ENCODE peak calls at places on chromosome 12, in seven cellular contexts. N, P, A, S, V, Q and T are unnamed samples.

GRCh38 chr12:73598626-73599025 is 939.0 kb upstream of the ATXN7L3B start:
- DNase-seq in N (no peak), P (no peak), A (no peak), S (no peak), V (no peak), Q (no peak), T (no peak)

GRCh38 chr12:64072946-64073345 is 149.2 kb downstream of the KICS2 start:
- DNase-seq in N (no peak), P (no peak), A (no peak), S (no peak), V (no peak), Q (no peak), T (no peak)

GRCh38 chr12:4274396-4274959 is 916 bp downstream of the CCND2 start:
- DNase-seq in N (no peak), P (no peak), A (peak; percentile 45), S (peak; percentile 50), V (peak; percentile 19), Q (no peak), T (no peak)

GRCh38 chr12:108511633-108512540 is 3.2 kb upstream of the FICD start:
- DNase-seq in N (peak; percentile 10), P (peak; percentile 71), A (peak; percentile 91), S (peak; percentile 57), V (peak; percentile 78), Q (peak; percentile 45), T (peak; percentile 65)

GRCh38 chr12:114339626-114340025 is 66.3 kb downstream of the TBX5 start:
- DNase-seq in N (no peak), P (no peak), A (no peak), S (no peak), V (peak; percentile 75), Q (peak; percentile 77), T (peak; percentile 81)

GRCh38 chr12:31659087-31659942 is at the start of gene ETFBKMT:
- DNase-seq in N (no peak), P (peak; percentile 91), A (peak; percentile 98), S (peak; percentile 97), V (peak; percentile 89), Q (peak; percentile 72), T (peak; percentile 65)

GRCh38 chr12:473198-473597 is 13.5 kb downstream of the B4GALNT3 start:
- DNase-seq in N (no peak), P (no peak), A (no peak), S (no peak), V (no peak), Q (no peak), T (no peak)

GRCh38 chr12:121475279-121475678 is 75.4 kb downstream of the RNF34 start:
- DNase-seq in N (no peak), P (no peak), A (no peak), S (no peak), V (no peak), Q (no peak), T (no peak)

GRCh38 chr12:91620949-91621348 is 438.3 kb upstream of the DCN start:
- DNase-seq in N (no peak), P (no peak), A (no peak), S (no peak), V (peak; percentile 9), Q (peak; percentile 20), T (no peak)
- TF ChIP-seq CTCF in N (peak; percentile 32), P (no peak), A (no peak), S (no peak), V (no peak), Q (no peak), T (no peak)

GRCh38 chr12:57211791-57212700 is 4.5 kb upstream of the NXPH4 start:
- DNase-seq in N (no peak), P (no peak), A (no peak), S (no peak), V (no peak), Q (no peak), T (no peak)

GRCh38 chr12:57214398-57214781 is 2.2 kb upstream of the NXPH4 start:
- DNase-seq in N (no peak), P (peak; percentile 80), A (peak; percentile 66), S (no peak), V (peak; percentile 63), Q (no peak), T (no peak)

GRCh38 chr12:57212701-57213067 is 3.9 kb upstream of the NXPH4 start:
- DNase-seq in N (no peak), P (no peak), A (no peak), S (no peak), V (no peak), Q (no peak), T (no peak)

GRCh38 chr12:57213763-57214397 is 2.7 kb upstream of the NXPH4 start:
- DNase-seq in N (no peak), P (no peak), A (no peak), S (no peak), V (no peak), Q (no peak), T (no peak)

DNA sequence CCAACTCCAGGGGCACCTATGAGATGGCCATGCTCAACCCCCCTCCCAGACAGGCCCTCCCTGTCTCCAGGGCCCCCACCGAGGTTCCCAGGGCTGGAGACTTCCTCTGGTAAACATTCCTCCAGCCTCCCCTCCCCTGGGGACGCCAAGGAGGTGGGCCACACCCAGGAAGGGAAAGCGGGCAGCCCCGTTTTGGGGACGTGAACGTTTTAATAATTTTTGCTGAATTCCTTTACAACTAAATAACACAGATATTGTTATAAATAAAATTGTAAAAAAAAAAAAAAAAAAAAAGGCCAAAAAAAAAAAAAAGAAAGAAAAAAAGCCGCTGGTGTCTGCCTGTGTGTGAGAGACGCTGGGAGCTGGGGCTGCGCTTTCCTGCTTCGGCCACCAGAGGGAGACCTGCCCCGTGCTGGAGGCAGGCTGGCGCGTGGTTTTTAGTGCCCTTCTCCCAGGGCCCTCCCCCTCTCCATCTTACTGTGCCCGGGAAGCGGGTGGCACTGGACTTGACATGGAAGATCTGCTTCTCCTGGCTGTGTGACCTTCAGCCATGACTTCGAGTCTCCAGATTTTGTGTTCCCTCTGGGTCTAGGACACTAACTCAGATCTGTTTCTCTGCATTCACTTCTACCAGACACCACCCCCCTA is 3.4 kb upstream of the NXPH4 start:
- DNase-seq in N (no peak), P (peak; percentile 93), A (peak; percentile 81), S (peak; percentile 75), V (peak; percentile 87), Q (peak; percentile 83), T (peak; percentile 52)
- H3K4me3 ChIP-seq in N (no peak overlapping the region), P (no peak overlapping the region), A (no peak overlapping the region), S (no peak overlapping the region), V (no peak overlapping the region), Q (no peak overlapping the region), T (no peak overlapping the region)

DNA sequence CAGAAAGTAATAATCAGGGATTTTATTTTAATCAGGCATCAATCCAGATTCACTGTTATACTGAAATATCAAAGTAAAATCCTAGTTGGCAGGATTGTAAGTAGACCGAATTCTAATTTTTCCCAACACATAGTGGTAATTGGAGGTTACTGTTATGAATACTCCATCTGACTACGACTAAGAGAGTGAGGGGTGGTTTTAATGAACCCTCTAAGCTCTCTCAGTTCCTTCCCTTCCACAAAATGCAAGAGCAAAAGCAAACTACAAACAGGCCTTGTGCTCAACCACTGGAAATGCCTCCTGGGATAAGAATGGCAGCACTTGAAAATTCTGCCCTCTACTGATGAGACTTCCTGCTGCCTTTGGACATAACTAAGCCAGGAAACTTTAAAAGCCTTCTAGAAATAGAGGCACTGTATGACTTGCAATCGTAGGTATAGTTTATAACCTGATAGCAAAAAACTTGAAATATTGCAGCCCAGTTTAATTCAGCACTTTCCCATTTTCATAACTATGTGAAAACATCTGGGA is 184.8 kb downstream of the SLC16A7 start:
- DNase-seq in N (no peak), P (no peak), A (peak; percentile 23), S (no peak), V (peak; percentile 71), Q (peak; percentile 9), T (peak; percentile 24)
- TF ChIP-seq CTCF in N (peak; percentile 20), P (no peak), A (peak; percentile 16), S (peak; percentile 20), V (peak; percentile 63), Q (peak; percentile 39), T (peak; percentile 34)

GRCh38 chr12:47303207-47303606 is 223.4 kb upstream of the AMIGO2 start:
- DNase-seq in N (peak; percentile 57), P (no peak), A (no peak), S (no peak), V (peak; percentile 50), Q (no peak), T (no peak)

GRCh38 chr12:47306130-47306529 is 226.4 kb upstream of the AMIGO2 start:
- DNase-seq in N (no peak), P (no peak), A (no peak), S (no peak), V (no peak), Q (no peak), T (no peak)

GRCh38 chr12:47304161-47304560 is 224.4 kb upstream of the AMIGO2 start:
- DNase-seq in N (no peak), P (no peak), A (no peak), S (no peak), V (no peak), Q (no peak), T (no peak)

GRCh38 chr12:47307680-47308399 is 228.1 kb upstream of the AMIGO2 start:
- DNase-seq in N (no peak), P (no peak), A (peak; percentile 65), S (peak; percentile 26), V (peak; percentile 84), Q (peak; percentile 39), T (peak; percentile 36)

DNA sequence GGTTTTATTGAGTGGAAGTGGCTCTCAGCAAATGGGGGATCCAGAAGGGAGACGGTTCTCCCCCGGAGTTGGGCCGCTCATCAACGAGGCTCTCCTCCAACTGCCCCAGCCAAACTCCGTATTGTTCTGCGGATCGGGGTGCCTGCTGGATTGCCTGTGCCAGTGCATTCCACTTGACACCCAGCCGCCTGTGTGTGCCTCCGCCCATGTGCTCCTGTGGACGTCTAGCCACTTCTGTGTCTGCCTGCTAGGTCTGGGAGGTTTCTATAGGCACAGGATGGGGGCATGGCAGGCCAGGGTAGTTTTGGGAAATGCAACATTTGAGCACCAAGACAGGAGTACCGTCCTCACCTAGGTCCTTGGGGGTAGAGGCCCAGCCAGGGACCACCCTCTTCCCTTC is 225.7 kb upstream of the AMIGO2 start:
- DNase-seq in N (no peak), P (no peak), A (no peak), S (no peak), V (no peak), Q (no peak), T (no peak)
- H3K4me3 ChIP-seq in N (no peak overlapping the region), P (no peak overlapping the region), A (no peak overlapping the region), S (no peak overlapping the region), V (no peak overlapping the region), Q (no peak overlapping the region), T (no peak overlapping the region)